ENCODE peak calls at places on chromosome 13, in six cellular contexts. M is glutamatergic neuron; K is bronchial epithelial cell; Z is stimulated activated CD4-positive, alpha-beta T cell treated with anti-CD3 and anti-CD28 coated beads, Interleukin-4, amount 100 ng/mL, for 4 hours; G is HAP-1; F is smooth muscle cell of the brain vasculature. I is an unnamed sample.

GRCh38 chr13:110546933-110547332 is 14.6 kb downstream of the RAB20 start:
- DNase-seq in F (peak; percentile 92), G (no peak), Z (no peak), M (no peak), K (peak; percentile 92), I (no peak)

GRCh38 chr13:112711528-112712265 is 21.9 kb downstream of the ATP11A start:
- DNase-seq in K (peak; percentile 95), F (peak; percentile 21), G (peak; percentile 79), M (peak; percentile 60), Z (peak; percentile 16), I (peak; percentile 54)

GRCh38 chr13:36673838-36674326 is at the start of gene SERTM1:
- DNase-seq in K (no peak), M (peak; percentile 85), F (peak; percentile 1), Z (no peak), G (peak; percentile 83), I (peak; percentile 90)

GRCh38 chr13:58025821-58026220 is 394.3 kb downstream of the PCDH17 start:
- DNase-seq in F (no peak), G (no peak), K (no peak), M (no peak), Z (no peak), I (no peak)

GRCh38 chr13:93116809-93117208 is 109.8 kb upstream of the GPC6 start:
- DNase-seq in G (no peak), M (no peak), K (no peak), Z (no peak), F (no peak), I (peak; percentile 9)

GRCh38 chr13:109043561-109044075 is 414.2 kb downstream of the MYO16 start:
- DNase-seq in M (peak; percentile 56), F (no peak), G (no peak), K (no peak), Z (no peak), I (no peak)

GRCh38 chr13:67119481-67119883 is 110.7 kb downstream of the PCDH9 start:
- DNase-seq in K (peak; percentile 94), M (no peak), F (peak; percentile 54), G (no peak), Z (no peak), I (peak; percentile 20)

GRCh38 chr13:42039457-42039945 is 8.9 kb upstream of the DGKH start:
- DNase-seq in G (no peak), F (no peak), K (no peak), Z (no peak), M (no peak), I (peak; percentile 52)

GRCh38 chr13:72120632-72121031 is 253.6 kb upstream of the DACH1 start:
- DNase-seq in K (no peak), M (no peak), Z (no peak), F (no peak), G (no peak), I (no peak)

GRCh38 chr13:25415196-25415595 is 43.4 kb downstream of the ATP8A2 start:
- DNase-seq in M (no peak), K (no peak), Z (no peak), F (no peak), G (no peak), I (no peak)

GRCh38 chr13:61414686-61415664 is 674 bp downstream of the PCDH20 start:
- DNase-seq in G (peak; percentile 85), F (no peak), M (peak; percentile 72), Z (no peak), K (peak; percentile 85), I (peak; percentile 89)

GRCh38 chr13:77325371-77325941 is 1.4 kb downstream of the MYCBP2 start:
- DNase-seq in K (peak; percentile 79), F (no peak), G (no peak), M (no peak), Z (no peak), I (no peak)

GRCh38 chr13:30373727-30374126 is 48.6 kb upstream of the UBE2L5 start:
- DNase-seq in G (no peak), Z (peak; percentile 43), K (no peak), M (no peak), F (no peak), I (no peak)

GRCh38 chr13:94234766-94235165 is 244.7 kb downstream of the DCT start:
- DNase-seq in Z (no peak), G (no peak), M (no peak), F (no peak), K (no peak), I (no peak)

GRCh38 chr13:97015661-97016350 is 21.5 kb upstream of the OXGR1 start:
- DNase-seq in G (no peak), K (no peak), M (no peak), Z (no peak), F (no peak), I (no peak)

GRCh38 chr13:102536196-102536595 is 60.6 kb upstream of the TPP2 start:
- DNase-seq in G (no peak), K (no peak), F (no peak), M (no peak), Z (no peak), I (no peak)

GRCh38 chr13:25286308-25286968 is 850 bp downstream of the MTMR6 start:
- DNase-seq in M (no peak), K (peak; percentile 47), Z (peak; percentile 19), F (no peak), G (peak; percentile 43), I (peak; percentile 17)

GRCh38 chr13:44244288-44244687 is 129.3 kb upstream of the SERP2 start:
- DNase-seq in M (no peak), F (no peak), G (no peak), Z (no peak), K (no peak), I (no peak)

GRCh38 chr13:96052655-96053002 is 572 bp downstream of the UGGT2 start:
- DNase-seq in K (peak; percentile 83), F (no peak), G (no peak), M (no peak), Z (no peak), I (peak; percentile 59)

GRCh38 chr13:39941236-39941635 is 285.8 kb downstream of the COG6 start:
- DNase-seq in F (no peak), M (no peak), G (no peak), Z (no peak), K (no peak), I (no peak)

GRCh38 chr13:113491418-113491883 is 940 bp upstream of the DCUN1D2 start:
- DNase-seq in K (no peak), F (no peak), G (peak; percentile 50), M (peak; percentile 52), Z (no peak), I (peak; percentile 65)

GRCh38 chr13:75079226-75079625 is 402.7 kb downstream of the TBC1D4 start:
- DNase-seq in M (no peak), F (no peak), K (no peak), G (no peak), Z (no peak), I (no peak)

GRCh38 chr13:45527699-45528462 is 63.1 kb downstream of the COG3 start:
- DNase-seq in Z (no peak), M (no peak), F (no peak), K (peak; percentile 86), G (no peak), I (no peak)

GRCh38 chr13:54183166-54183565 is 1154.6 kb downstream of the OLFM4 start:
- DNase-seq in Z (no peak), K (no peak), F (no peak), M (no peak), G (no peak), I (no peak)

GRCh38 chr13:26377038-26377437 is 123.1 kb downstream of the CDK8 start:
- DNase-seq in G (peak; percentile 33), M (peak; percentile 60), K (peak; percentile 20), Z (no peak), F (no peak), I (peak; percentile 5)

GRCh38 chr13:76886292-76887061 is at the start of gene KCTD12:
- DNase-seq in Z (peak; percentile 90), M (peak; percentile 84), K (peak; percentile 43), F (peak; percentile 83), G (peak; percentile 74), I (peak; percentile 97)

GRCh38 chr13:25645681-25646080 is 273.9 kb downstream of the ATP8A2 start:
- DNase-seq in M (no peak), Z (no peak), K (no peak), F (no peak), G (no peak), I (no peak)

GRCh38 chr13:39370554-39370953 is 232.4 kb downstream of the LHFPL6 start:
- DNase-seq in G (no peak), K (peak; percentile 79), M (no peak), Z (no peak), F (no peak), I (no peak)

GRCh38 chr13:72403396-72404010 is 323.9 kb downstream of the MZT1 start:
- DNase-seq in F (no peak), M (no peak), K (peak; percentile 71), Z (no peak), G (no peak), I (no peak)

GRCh38 chr13:112802808-112803207 is 113.0 kb downstream of the ATP11A start:
- DNase-seq in K (no peak), G (no peak), F (no peak), Z (no peak), M (no peak), I (no peak)

GRCh38 chr13:46296920-46297319 is 85.2 kb downstream of the LRRC63 start:
- DNase-seq in K (peak; percentile 19), Z (no peak), G (no peak), F (no peak), M (no peak), I (no peak)